ENCODE peak calls at places on chromosomes 5 and 9, in six cellular contexts. K, T, S, Y, X and D are unnamed samples.

GRCh38 chr9:7636297-7636696 is 163.3 kb downstream of the DMAC1 start:
- DNase-seq in T (no peak), K (no peak), X (no peak), S (no peak), Y (no peak), D (no peak)

GRCh38 chr5:1751864-1752822 is 47.5 kb downstream of the MRPL36 start:
- DNase-seq in X (no peak), T (peak), K (no peak), S (no peak), Y (no peak), D (no peak)

GRCh38 chr5:149654282-149654681 is 73.0 kb downstream of the ARHGEF37 start:
- DNase-seq in Y (no peak), K (no peak), X (no peak), T (no peak), S (no peak), D (no peak)

GRCh38 chr9:121744002-121744686 is 92.7 kb downstream of the DAB2IP start:
- DNase-seq in T (no peak), K (peak), Y (peak), S (no peak), X (peak), D (peak)

GRCh38 chr9:72661401-72662135 is 140.2 kb downstream of the TMC1 start:
- DNase-seq in T (no peak), K (no peak), S (no peak), X (no peak), Y (no peak), D (no peak)

GRCh38 chr5:134022333-134022732 is 17.6 kb upstream of the VDAC1 start:
- DNase-seq in X (no peak), Y (no peak), T (no peak), S (no peak), K (no peak), D (no peak)

GRCh38 chr9:100573655-100574260 is 4.1 kb upstream of the CAVIN4 start:
- DNase-seq in K (no peak), X (no peak), T (no peak), Y (no peak), S (no peak), D (no peak)

GRCh38 chr5:79973511-79973910 is 17.6 kb downstream of the MTX3 start:
- DNase-seq in K (no peak), S (no peak), T (no peak), X (no peak), Y (no peak), D (no peak)

GRCh38 chr9:88993871-88994819 is 2.9 kb downstream of the S1PR3 start:
- DNase-seq in S (no peak), Y (no peak), T (no peak), X (no peak), K (no peak), D (no peak)

GRCh38 chr5:125823572-125823971 is 599.6 kb upstream of the GRAMD2B start:
- DNase-seq in T (no peak), Y (no peak), K (no peak), S (no peak), X (no peak), D (no peak)

GRCh38 chr5:171316258-171317121 is 7.4 kb downstream of the TLX3 start:
- DNase-seq in Y (no peak), K (no peak), X (no peak), T (no peak), S (no peak), D (no peak)

GRCh38 chr9:110125207-110125751 is 82.7 kb downstream of the C9orf152 start:
- DNase-seq in T (peak), K (no peak), X (peak), S (no peak), Y (no peak), D (no peak)

GRCh38 chr9:103798620-103799019 is 295.5 kb upstream of the SMC2 start:
- DNase-seq in K (peak), X (peak), S (peak), T (no peak), Y (no peak), D (peak)

GRCh38 chr5:32325067-32325466 is 12.3 kb upstream of the MTMR12 start:
- DNase-seq in Y (no peak), K (no peak), T (no peak), S (no peak), X (no peak), D (no peak)

GRCh38 chr5:98904786-98905185 is 24.0 kb downstream of the CHD1 start:
- DNase-seq in K (no peak), T (no peak), S (no peak), X (peak), Y (no peak), D (no peak)

GRCh38 chr5:135483254-135483653 is 31.1 kb upstream of the TIFAB start:
- DNase-seq in T (no peak), Y (no peak), K (no peak), X (no peak), S (no peak), D (no peak)

GRCh38 chr5:84215521-84215920 is 169.2 kb downstream of the EDIL3 start:
- DNase-seq in X (no peak), S (no peak), K (no peak), Y (no peak), T (no peak), D (no peak)

GRCh38 chr9:124473310-124473709 is 23.1 kb downstream of the ADGRD2 start:
- DNase-seq in K (no peak), Y (no peak), S (no peak), T (no peak), X (no peak), D (no peak)

GRCh38 chr9:14935917-14936316 is 25.7 kb upstream of the FREM1 start:
- DNase-seq in S (no peak), X (no peak), Y (no peak), K (no peak), T (no peak), D (no peak)

GRCh38 chr5:54249210-54250028 is 61.0 kb downstream of the ARL15 start:
- DNase-seq in S (peak), Y (peak), X (peak), T (no peak), K (peak), D (no peak)

GRCh38 chr5:113255579-113256210 is 179.1 kb downstream of the TSSK1B start:
- DNase-seq in K (no peak), X (no peak), T (no peak), S (no peak), Y (no peak), D (no peak)

GRCh38 chr5:7397005-7397546 is 1.1 kb downstream of the ADCY2 start:
- DNase-seq in X (no peak), K (peak), Y (no peak), T (no peak), S (no peak), D (peak)

GRCh38 chr9:95192631-95193030 is 124.9 kb downstream of the FANCC start:
- DNase-seq in S (no peak), K (no peak), X (no peak), T (no peak), Y (no peak), D (no peak)

GRCh38 chr9:20592673-20593072 is 29.6 kb downstream of the MLLT3 start:
- DNase-seq in S (no peak), Y (no peak), K (no peak), T (no peak), X (no peak), D (no peak)

GRCh38 chr5:18745591-18745987 is 1111.3 kb downstream of the TAF11L14 start:
- DNase-seq in K (peak), Y (peak), T (no peak), S (peak), X (peak), D (no peak)

GRCh38 chr9:112061152-112061740 is 113.9 kb downstream of the SUSD1 start:
- DNase-seq in S (no peak), Y (no peak), K (peak), X (peak), T (peak), D (no peak)

GRCh38 chr5:15191012-15191411 is 309.0 kb upstream of the FBXL7 start:
- DNase-seq in K (no peak), T (no peak), X (no peak), S (no peak), Y (no peak), D (no peak)

GRCh38 chr9:129884220-129885017 is 49.2 kb downstream of the USP20 start:
- DNase-seq in S (peak), X (peak), Y (peak), K (peak), T (peak), D (peak)

GRCh38 chr5:135487839-135488514 is 35.8 kb upstream of the TIFAB start:
- DNase-seq in Y (no peak), X (no peak), K (no peak), T (no peak), S (no peak), D (no peak)

GRCh38 chr9:91678807-91679206 is 255.2 kb upstream of the NFIL3 start:
- DNase-seq in T (no peak), K (no peak), Y (no peak), S (no peak), X (no peak), D (no peak)

GRCh38 chr9:3647652-3648051 is 121.9 kb upstream of the RFX3 start:
- DNase-seq in X (no peak), T (no peak), K (no peak), Y (no peak), S (no peak), D (no peak)

GRCh38 chr5:68424799-68425537 is 209.4 kb downstream of the PIK3R1 start:
- DNase-seq in Y (no peak), S (peak), X (no peak), T (no peak), K (peak), D (no peak)

GRCh38 chr9:72485821-72486605 is 35.4 kb upstream of the TMC1 start:
- DNase-seq in T (no peak), X (peak), S (no peak), K (no peak), Y (peak), D (no peak)

GRCh38 chr5:133353741-133354140 is 258.6 kb downstream of the FSTL4 start:
- DNase-seq in T (peak), K (no peak), Y (no peak), S (no peak), X (no peak), D (no peak)

GRCh38 chr5:168916852-168917251 is 337.7 kb upstream of the PANK3 start:
- DNase-seq in K (no peak), S (no peak), T (no peak), Y (no peak), X (no peak), D (no peak)

GRCh38 chr9:98168952-98169488 is 23.4 kb downstream of the CORO2A start:
- DNase-seq in S (no peak), Y (no peak), K (no peak), T (no peak), X (peak), D (peak)